ENCODE peak calls at places on chromosomes 4 and X, in ten cellular contexts. Z is fibroblast of mammary gland; V is Peyer's patch; D is CD4-positive, alpha-beta T cell; L is uterus; G is adrenal gland; T is AG04450; I is epithelial cell of proximal tubule; H is heart left ventricle; S is cardiac muscle cell. C is an unnamed sample.

GRCh38 chr4:156686120-156686519 is 285.5 kb downstream of the PDGFC start:
- DNase-seq in H (no peak), V (no peak), G (no peak), S (no peak), I (peak), D (no peak), L (no peak), Z (peak), T (peak), C (no peak)

GRCh38 chrX:31136144-31136572 is 64.3 kb upstream of the FTHL17 start:
- DNase-seq in T (no peak), G (no peak), H (no peak), D (no peak), I (no peak), V (no peak), L (no peak), S (no peak), Z (no peak), C (no peak)

GRCh38 chrX:55057691-55058249 is 17.1 kb upstream of the PAGE2B start:
- DNase-seq in T (no peak), G (peak), L (no peak), Z (peak), S (peak), V (peak), D (peak), I (no peak), H (no peak), C (peak)

GRCh38 chrX:38941675-38942074 is 140.4 kb downstream of the MID1IP1 start:
- DNase-seq in Z (peak), H (no peak), I (no peak), S (no peak), D (no peak), L (no peak), V (no peak), T (no peak), G (no peak), C (no peak)

GRCh38 chr4:15118281-15118680 is 116.0 kb downstream of the CPEB2 start:
- DNase-seq in I (no peak), G (no peak), Z (no peak), S (no peak), D (no peak), T (no peak), H (no peak), V (no peak), L (no peak), C (no peak)

GRCh38 chr4:134906404-134907023 is 704.9 kb upstream of the PABPC4L start:
- DNase-seq in L (no peak), T (no peak), I (peak), Z (no peak), H (no peak), V (no peak), D (no peak), G (no peak), S (peak), C (no peak)

GRCh38 chr4:85084371-85085170 is 118.1 kb upstream of the WDFY3 start:
- DNase-seq in I (peak), S (peak), H (no peak), V (peak), T (peak), D (no peak), G (peak), Z (peak), L (no peak), C (peak)

GRCh38 chr4:106652095-106652494 is 283.5 kb upstream of the GIMD1 start:
- DNase-seq in L (no peak), Z (peak), D (no peak), T (no peak), S (no peak), V (no peak), H (no peak), I (no peak), G (no peak), C (no peak)

GRCh38 chrX:125203737-125204578 is 115.7 kb upstream of the TEX13C start:
- DNase-seq in G (peak), D (no peak), H (peak), Z (no peak), I (peak), T (no peak), S (peak), L (peak), V (no peak), C (peak)

GRCh38 chr4:88159137-88159725 is 792 bp upstream of the ABCG2 start:
- DNase-seq in Z (no peak), D (no peak), T (no peak), V (no peak), I (no peak), L (no peak), G (peak), S (no peak), H (peak), C (peak)

GRCh38 chrX:56762220-56762619 is 33.2 kb downstream of the NBDY start:
- DNase-seq in G (no peak), H (no peak), I (no peak), D (no peak), T (no peak), L (no peak), Z (no peak), V (peak), S (no peak), C (no peak)

GRCh38 chr4:145734576-145735329 is 54.8 kb downstream of the C4orf51 start:
- DNase-seq in I (peak), T (peak), S (no peak), L (peak), G (peak), D (no peak), V (no peak), Z (peak), H (no peak), C (no peak)

GRCh38 chrX:19557816-19558215 is 42.5 kb upstream of the MAP3K15 start:
- DNase-seq in Z (peak), L (no peak), I (no peak), V (no peak), S (no peak), G (no peak), H (no peak), T (no peak), D (no peak), C (no peak)

GRCh38 chr4:151202851-151203455 is 74.0 kb upstream of the PRSS48 start:
- DNase-seq in S (peak), I (no peak), Z (peak), H (no peak), V (no peak), D (no peak), L (no peak), T (no peak), G (no peak), C (no peak)

GRCh38 chr4:628821-629635 is 3.7 kb downstream of the PDE6B start:
- DNase-seq in V (no peak), D (no peak), I (no peak), Z (no peak), H (no peak), T (no peak), S (no peak), G (no peak), L (no peak), C (no peak)

GRCh38 chr4:15562623-15563022 is 92.5 kb downstream of the FBXL5 start:
- DNase-seq in G (no peak), L (no peak), T (no peak), I (no peak), H (no peak), V (no peak), Z (no peak), D (no peak), S (no peak), C (no peak)

GRCh38 chr4:62402088-62402806 is 1202.1 kb downstream of the ADGRL3 start:
- DNase-seq in D (no peak), T (no peak), G (no peak), H (no peak), V (no peak), L (no peak), S (no peak), I (no peak), Z (no peak), C (no peak)

GRCh38 chrX:6550999-6551398 is 16.1 kb upstream of the VCX3A start:
- DNase-seq in V (no peak), H (no peak), D (no peak), S (no peak), G (no peak), I (no peak), L (no peak), Z (no peak), T (no peak), C (no peak)

GRCh38 chr4:76585270-76585669 is 150.2 kb downstream of the SHROOM3 start:
- DNase-seq in I (no peak), G (no peak), L (no peak), V (no peak), T (no peak), H (no peak), Z (no peak), D (no peak), S (no peak), C (no peak)

GRCh38 chr4:74545488-74545887 is 100.6 kb downstream of the AREG start:
- DNase-seq in T (no peak), G (no peak), H (no peak), Z (peak), I (no peak), D (no peak), V (no peak), S (no peak), L (no peak), C (no peak)

GRCh38 chr4:169249214-169249973 is 21.4 kb downstream of the SH3RF1 start:
- DNase-seq in V (no peak), S (no peak), G (no peak), D (no peak), H (no peak), I (no peak), Z (peak), T (no peak), L (no peak), C (no peak)

DNA sequence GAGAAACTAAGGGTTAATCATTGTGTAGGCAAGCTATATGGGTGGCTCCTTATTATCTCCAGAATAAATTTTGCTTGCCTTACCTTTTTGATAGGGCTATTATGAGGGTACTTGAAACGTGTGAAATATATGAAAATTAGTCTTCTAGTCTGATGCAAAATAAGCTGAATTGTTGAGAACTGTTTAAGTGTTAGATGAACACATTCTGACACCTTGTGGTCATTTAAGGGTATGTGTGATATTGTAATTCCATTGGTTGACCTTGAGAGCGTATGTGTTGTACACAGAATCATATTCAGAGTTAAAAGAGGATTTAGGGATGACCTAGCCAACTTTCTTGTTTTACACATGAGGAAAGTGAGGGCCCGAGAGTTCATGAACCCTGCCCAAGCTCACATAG is 44.6 kb upstream of the LINC00632 start:
- DNase-seq in D (no peak), G (no peak), I (no peak), H (no peak), V (no peak), T (no peak), Z (peak), L (no peak), S (peak), C (no peak)
- TF ChIP-seq CTCF in D (no peak), G (peak), I (peak), H (peak), V (no peak), T (peak), Z (peak), L (no peak), S (peak), C (peak)

GRCh38 chr4:176137626-176138025 is 57.8 kb downstream of the SPATA4 start:
- DNase-seq in H (no peak), I (no peak), V (no peak), Z (peak), G (no peak), S (no peak), T (no peak), D (no peak), L (no peak), C (no peak)

GRCh38 chr4:176139518-176139917 is 55.9 kb downstream of the SPATA4 start:
- DNase-seq in G (no peak), I (no peak), V (no peak), H (no peak), D (no peak), L (no peak), Z (no peak), S (no peak), T (no peak), C (no peak)

GRCh38 chr4:176142253-176142652 is 53.1 kb downstream of the SPATA4 start:
- DNase-seq in Z (no peak), D (no peak), L (no peak), H (no peak), V (no peak), I (no peak), T (no peak), G (no peak), S (no peak), C (no peak)
- TF ChIP-seq CTCF in Z (no peak), D (no peak), L (no peak), H (no peak), V (no peak), I (no peak), T (no peak), G (no peak), S (no peak), C (no peak)

DNA sequence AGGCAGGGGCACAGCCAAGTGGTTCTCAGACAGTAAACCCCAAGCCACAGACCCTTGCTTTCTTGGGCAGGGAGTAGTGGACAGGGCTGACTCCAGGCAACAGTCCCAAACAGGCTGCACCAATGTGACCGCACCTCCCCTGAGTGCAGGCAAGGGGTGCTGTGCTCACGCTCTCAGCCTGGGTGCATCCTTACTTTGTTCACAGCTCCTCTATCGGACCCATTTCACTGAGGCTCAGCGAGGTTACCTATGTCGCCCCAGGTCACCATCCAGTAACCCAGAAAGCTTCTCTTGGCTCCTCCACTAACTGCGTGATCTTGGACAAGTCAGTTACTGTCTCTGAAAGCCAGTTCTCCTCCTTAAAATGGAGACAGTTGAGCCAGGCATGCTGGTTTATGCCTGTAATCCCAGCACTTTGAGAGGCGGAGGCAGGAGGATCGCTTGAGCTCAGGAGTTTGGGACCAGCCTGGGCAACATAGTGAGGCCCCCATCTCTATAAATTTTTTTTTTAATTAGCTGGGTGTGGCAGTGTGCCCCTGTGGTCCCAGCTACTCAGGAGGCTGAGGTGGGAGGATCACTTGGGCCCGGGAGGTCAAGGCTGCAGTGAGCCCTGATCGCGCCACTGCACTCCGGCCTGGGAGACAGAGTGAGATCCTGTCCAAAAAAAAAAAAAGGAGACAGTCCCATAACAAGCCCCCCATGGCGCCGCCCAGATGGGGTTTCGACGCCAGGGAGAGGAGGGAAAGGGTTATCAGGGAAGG is 823 bp upstream of the MAN2B2 start:
- DNase-seq in T (no peak), H (peak), I (no peak), S (no peak), Z (no peak), V (no peak), G (no peak), D (no peak), L (no peak), C (no peak)
- TF ChIP-seq CTCF in T (no peak), H (no peak), I (no peak), S (no peak), Z (no peak), V (no peak), G (no peak), D (no peak), L (no peak), C (no peak)

GRCh38 chrX:134481339-134481738 is 21.4 kb downstream of the HPRT1 start:
- DNase-seq in D (no peak), G (no peak), Z (no peak), L (no peak), T (no peak), V (no peak), I (no peak), S (no peak), H (no peak), C (no peak)

GRCh38 chrX:134482371-134482770 is 22.4 kb downstream of the HPRT1 start:
- DNase-seq in Z (peak), I (no peak), L (no peak), H (no peak), S (no peak), T (no peak), D (no peak), V (no peak), G (no peak), C (no peak)

GRCh38 chrX:134480061-134480460 is 20.1 kb downstream of the HPRT1 start:
- DNase-seq in T (no peak), L (no peak), I (no peak), G (no peak), S (no peak), Z (peak), H (no peak), V (no peak), D (no peak), C (no peak)

GRCh38 chrX:134478374-134478773 is 18.4 kb downstream of the HPRT1 start:
- DNase-seq in D (no peak), V (no peak), G (no peak), S (no peak), T (no peak), I (no peak), Z (no peak), H (no peak), L (no peak), C (no peak)

DNA sequence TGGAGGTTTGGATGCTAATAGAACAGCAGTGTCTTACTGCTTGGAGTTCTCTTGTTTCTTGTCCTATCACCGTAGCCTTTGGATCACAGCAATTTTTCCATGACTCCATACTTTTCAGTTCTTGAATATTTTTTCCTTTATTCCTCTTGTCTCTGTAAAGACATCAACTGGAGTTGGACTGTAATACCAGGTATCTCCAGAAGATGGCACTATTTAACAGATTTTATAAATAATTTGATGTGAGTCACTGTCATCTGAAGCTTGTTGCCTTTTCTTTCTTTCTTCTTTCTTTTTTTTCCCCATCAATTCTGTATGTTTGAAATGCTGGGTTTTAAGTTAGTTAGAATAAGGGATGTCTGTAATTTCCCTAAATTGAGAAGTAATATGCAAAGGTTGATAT is 24.1 kb downstream of the HPRT1 start:
- DNase-seq in L (no peak), Z (peak), D (no peak), H (no peak), G (no peak), S (peak), V (no peak), T (no peak), I (no peak), C (no peak)
- TF ChIP-seq CTCF in L (peak), Z (peak), D (peak), H (peak), G (peak), S (peak), V (peak), T (peak), I (peak), C (peak)

GRCh38 chr4:150108693-150109092 is 30.4 kb downstream of the DCLK2 start:
- DNase-seq in L (no peak), Z (no peak), S (no peak), V (no peak), H (no peak), G (no peak), T (no peak), I (no peak), D (no peak), C (no peak)

GRCh38 chr4:150104401-150105027 is 26.3 kb downstream of the DCLK2 start:
- DNase-seq in I (no peak), H (no peak), V (no peak), S (no peak), G (no peak), T (no peak), L (no peak), D (no peak), Z (peak), C (no peak)

GRCh38 chr4:150106886-150107285 is 28.6 kb downstream of the DCLK2 start:
- DNase-seq in T (no peak), I (no peak), V (no peak), G (no peak), H (no peak), S (no peak), Z (no peak), L (no peak), D (no peak), C (no peak)
- TF ChIP-seq CTCF in T (no peak), I (no peak), V (no peak), G (no peak), H (no peak), S (no peak), Z (no peak), L (no peak), D (no peak), C (no peak)

DNA sequence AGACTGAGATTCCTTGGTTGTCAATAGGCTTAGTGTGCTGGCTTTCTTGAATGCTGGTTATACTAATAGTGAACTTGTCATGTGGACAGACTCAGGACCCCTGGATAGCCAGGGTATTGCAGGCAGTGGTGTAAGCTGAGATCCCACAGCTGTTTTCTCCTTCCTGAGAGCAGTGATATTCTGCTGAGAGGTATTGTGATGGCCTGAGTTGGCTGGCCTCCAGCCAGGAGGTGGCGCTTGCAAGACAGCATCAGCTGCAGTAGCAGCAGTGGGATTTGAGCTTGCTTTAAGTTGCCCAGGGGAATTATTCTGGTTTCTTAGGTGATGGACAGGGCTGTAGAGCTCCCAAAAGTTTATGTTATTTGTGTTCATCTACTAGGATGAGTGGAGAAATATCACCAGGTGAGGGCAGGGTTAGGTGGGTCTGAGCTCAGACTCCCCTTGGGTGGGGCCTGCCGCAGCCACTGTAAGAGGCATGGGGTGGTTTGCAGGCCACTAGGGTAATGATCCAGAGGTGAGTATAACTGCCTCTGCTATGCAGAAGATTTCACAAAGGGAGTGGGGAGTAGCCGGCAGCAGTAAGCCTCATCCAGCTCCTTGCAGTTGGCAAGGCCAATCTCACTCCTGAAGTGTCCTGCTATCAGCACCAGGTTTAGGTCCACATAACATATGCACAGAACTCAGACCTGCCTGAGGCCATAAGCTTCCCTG is 66.2 kb downstream of the IL15 start:
- DNase-seq in D (no peak), H (no peak), Z (no peak), G (no peak), V (no peak), I (no peak), S (peak), T (no peak), L (no peak), C (no peak)
- TF ChIP-seq CTCF in D (no peak), H (no peak), Z (no peak), G (no peak), V (no peak), I (peak), S (no peak), T (no peak), L (no peak), C (no peak)